ENCODE peak calls at places on chromosome 22, in ten cellular contexts. One of them, this sample, is unnamed.
A peak's percentile ranks its signal among the peaks of the same experiment; 100 is the strongest.

GRCh38 chr22:17842386-17842785 is 68.1 kb upstream of the BID start:
- DNase-seq in GM12891: peak; percentile 66
- DNase-seq in K562: no peak
- DNase-seq in stomach: peak; percentile 49
- DNase-seq in prostate gland: no peak
- DNase-seq in transverse colon: peak; percentile 62
- DNase-seq in breast epithelium: no peak
- DNase-seq in HepG2: no peak
- DNase-seq in esophagus muscularis mucosa: no peak
- DNase-seq in upper lobe of left lung: no peak
- DNase-seq in this sample: no peak

GRCh38 chr22:17120281-17120680 is 879 bp downstream of the TMEM121B start:
- DNase-seq in upper lobe of left lung: peak; percentile 54
- DNase-seq in esophagus muscularis mucosa: no peak
- DNase-seq in K562: peak; percentile 74
- DNase-seq in stomach: peak; percentile 51
- DNase-seq in GM12891: peak; percentile 54
- DNase-seq in breast epithelium: peak; percentile 59
- DNase-seq in prostate gland: peak; percentile 55
- DNase-seq in HepG2: no peak
- DNase-seq in transverse colon: peak; percentile 34
- DNase-seq in this sample: no peak

GRCh38 chr22:41565403-41566054 is 4.7 kb downstream of the CSDC2 start:
- DNase-seq in HepG2: peak; percentile 55
- DNase-seq in stomach: no peak
- DNase-seq in transverse colon: peak; percentile 27
- DNase-seq in upper lobe of left lung: peak; percentile 30
- DNase-seq in K562: peak; percentile 87
- DNase-seq in GM12891: no peak
- DNase-seq in esophagus muscularis mucosa: no peak
- DNase-seq in prostate gland: no peak
- DNase-seq in breast epithelium: no peak
- DNase-seq in this sample: no peak

GRCh38 chr22:20093437-20093836 is 13.4 kb downstream of the DGCR8 start:
- DNase-seq in esophagus muscularis mucosa: no peak
- DNase-seq in transverse colon: no peak
- DNase-seq in GM12891: no peak
- DNase-seq in prostate gland: peak; percentile 70
- DNase-seq in HepG2: no peak
- DNase-seq in stomach: peak; percentile 89
- DNase-seq in K562: no peak
- DNase-seq in upper lobe of left lung: no peak
- DNase-seq in breast epithelium: no peak
- DNase-seq in this sample: no peak

GRCh38 chr22:32206774-32207758 is 2.2 kb upstream of the RFPL2 start:
- DNase-seq in transverse colon: peak; percentile 46
- DNase-seq in upper lobe of left lung: peak; percentile 51
- DNase-seq in stomach: peak; percentile 51
- DNase-seq in K562: peak; percentile 43
- DNase-seq in GM12891: no peak
- DNase-seq in prostate gland: peak; percentile 60
- DNase-seq in esophagus muscularis mucosa: peak; percentile 79
- DNase-seq in breast epithelium: no peak
- DNase-seq in HepG2: peak; percentile 41
- DNase-seq in this sample: peak; percentile 27

GRCh38 chr22:16810188-16810802 is 14.9 kb downstream of the XKR3 start:
- DNase-seq in K562: no peak
- DNase-seq in stomach: no peak
- DNase-seq in breast epithelium: no peak
- DNase-seq in GM12891: no peak
- DNase-seq in esophagus muscularis mucosa: no peak
- DNase-seq in upper lobe of left lung: no peak
- DNase-seq in transverse colon: no peak
- DNase-seq in HepG2: no peak
- DNase-seq in prostate gland: no peak
- DNase-seq in this sample: no peak

GRCh38 chr22:20980938-20981722 is 967 bp upstream of the LZTR1 start:
- DNase-seq in transverse colon: no peak
- DNase-seq in GM12891: no peak
- DNase-seq in HepG2: no peak
- DNase-seq in esophagus muscularis mucosa: no peak
- DNase-seq in K562: no peak
- DNase-seq in upper lobe of left lung: no peak
- DNase-seq in breast epithelium: no peak
- DNase-seq in prostate gland: no peak
- DNase-seq in stomach: no peak
- DNase-seq in this sample: no peak

GRCh38 chr22:33504941-33505647 is 415.2 kb downstream of the LARGE1 start:
- DNase-seq in GM12891: no peak
- DNase-seq in transverse colon: no peak
- DNase-seq in upper lobe of left lung: no peak
- DNase-seq in stomach: no peak
- DNase-seq in breast epithelium: no peak
- DNase-seq in esophagus muscularis mucosa: no peak
- DNase-seq in prostate gland: no peak
- DNase-seq in HepG2: no peak
- DNase-seq in K562: no peak
- DNase-seq in this sample: no peak

GRCh38 chr22:29580200-29580810 is 608 bp downstream of the NIPSNAP1 start:
- DNase-seq in esophagus muscularis mucosa: no peak
- DNase-seq in transverse colon: peak; percentile 33
- DNase-seq in stomach: no peak
- DNase-seq in prostate gland: no peak
- DNase-seq in K562: no peak
- DNase-seq in upper lobe of left lung: no peak
- DNase-seq in breast epithelium: no peak
- DNase-seq in GM12891: peak; percentile 30
- DNase-seq in HepG2: peak; percentile 92
- DNase-seq in this sample: no peak

GRCh38 chr22:46750861-46751260 is 11.6 kb upstream of the TBC1D22A start:
- DNase-seq in transverse colon: peak; percentile 80
- DNase-seq in stomach: peak; percentile 62
- DNase-seq in HepG2: no peak
- DNase-seq in K562: no peak
- DNase-seq in prostate gland: no peak
- DNase-seq in GM12891: no peak
- DNase-seq in breast epithelium: no peak
- DNase-seq in upper lobe of left lung: no peak
- DNase-seq in esophagus muscularis mucosa: no peak
- DNase-seq in this sample: no peak

GRCh38 chr22:21940521-21940920 is 12.1 kb downstream of the PPM1F start:
- DNase-seq in upper lobe of left lung: peak; percentile 67
- DNase-seq in stomach: no peak
- DNase-seq in breast epithelium: no peak
- DNase-seq in GM12891: no peak
- DNase-seq in HepG2: no peak
- DNase-seq in K562: no peak
- DNase-seq in prostate gland: no peak
- DNase-seq in transverse colon: no peak
- DNase-seq in esophagus muscularis mucosa: no peak
- DNase-seq in this sample: no peak

GRCh38 chr22:43826142-43827093 is 14.3 kb upstream of the EFCAB6 start:
- DNase-seq in prostate gland: no peak
- DNase-seq in K562: no peak
- DNase-seq in transverse colon: no peak
- DNase-seq in upper lobe of left lung: no peak
- DNase-seq in GM12891: peak; percentile 18
- DNase-seq in breast epithelium: no peak
- DNase-seq in esophagus muscularis mucosa: no peak
- DNase-seq in HepG2: no peak
- DNase-seq in stomach: peak; percentile 41
- DNase-seq in this sample: no peak

GRCh38 chr22:27110985-27111451 is 453.6 kb downstream of the MIAT start:
- DNase-seq in HepG2: peak; percentile 49
- DNase-seq in GM12891: no peak
- DNase-seq in prostate gland: no peak
- DNase-seq in upper lobe of left lung: no peak
- DNase-seq in esophagus muscularis mucosa: no peak
- DNase-seq in transverse colon: no peak
- DNase-seq in stomach: no peak
- DNase-seq in K562: no peak
- DNase-seq in breast epithelium: no peak
- DNase-seq in this sample: no peak

GRCh38 chr22:48651981-48652538 is 1175.6 kb downstream of the BRD1 start:
- DNase-seq in prostate gland: no peak
- DNase-seq in K562: no peak
- DNase-seq in HepG2: no peak
- DNase-seq in transverse colon: no peak
- DNase-seq in GM12891: no peak
- DNase-seq in esophagus muscularis mucosa: no peak
- DNase-seq in stomach: no peak
- DNase-seq in breast epithelium: no peak
- DNase-seq in upper lobe of left lung: no peak
- DNase-seq in this sample: no peak

GRCh38 chr22:30635273-30636225 is at the start of gene SLC35E4:
- DNase-seq in GM12891: peak; percentile 93
- DNase-seq in breast epithelium: peak; percentile 94
- DNase-seq in HepG2: peak; percentile 13
- DNase-seq in prostate gland: peak; percentile 93
- DNase-seq in transverse colon: peak; percentile 98
- DNase-seq in stomach: peak; percentile 97
- DNase-seq in upper lobe of left lung: peak; percentile 94
- DNase-seq in esophagus muscularis mucosa: peak; percentile 97
- DNase-seq in K562: peak; percentile 86
- DNase-seq in this sample: no peak
- TF ChIP-seq POLR2AphosphoS5 in GM12891: no peak
- TF ChIP-seq POLR2AphosphoS5 in breast epithelium: no peak
- TF ChIP-seq POLR2AphosphoS5 in HepG2: no peak
- TF ChIP-seq POLR2AphosphoS5 in prostate gland: peak; percentile 41
- TF ChIP-seq POLR2AphosphoS5 in transverse colon: peak; percentile 86
- TF ChIP-seq POLR2AphosphoS5 in stomach: peak; percentile 86
- TF ChIP-seq POLR2AphosphoS5 in upper lobe of left lung: peak; percentile 64
- TF ChIP-seq POLR2AphosphoS5 in esophagus muscularis mucosa: peak; percentile 87
- TF ChIP-seq POLR2AphosphoS5 in K562: no peak
- TF ChIP-seq POLR2AphosphoS5 in this sample: no peak

DNA sequence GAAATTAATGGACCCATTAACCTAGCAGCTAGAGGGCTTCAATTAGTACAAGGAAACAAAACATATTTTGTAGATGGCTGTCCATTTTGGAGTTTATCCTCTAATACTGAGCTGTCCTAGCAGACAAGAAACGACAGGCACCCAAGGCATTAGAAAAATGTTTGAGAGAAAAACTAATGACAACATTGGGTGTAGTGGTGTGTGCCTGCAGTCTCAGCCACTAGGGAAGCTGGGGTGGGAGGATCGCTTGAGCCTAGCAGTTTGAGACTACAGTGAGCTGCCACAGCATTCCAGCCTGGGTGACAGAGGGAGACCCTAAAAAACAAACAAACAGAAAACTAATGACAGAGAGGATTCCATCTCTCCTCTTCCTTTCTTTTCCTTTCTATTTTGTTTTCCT is 1.5 kb downstream of the A4GALT start:
- DNase-seq in stomach: no peak
- DNase-seq in upper lobe of left lung: no peak
- DNase-seq in transverse colon: no peak
- DNase-seq in K562: no peak
- DNase-seq in breast epithelium: no peak
- DNase-seq in prostate gland: no peak
- DNase-seq in GM12891: no peak
- DNase-seq in HepG2: no peak
- DNase-seq in esophagus muscularis mucosa: no peak
- DNase-seq in this sample: no peak
- TF ChIP-seq POLR2AphosphoS5 in stomach: no peak
- TF ChIP-seq POLR2AphosphoS5 in upper lobe of left lung: no peak
- TF ChIP-seq POLR2AphosphoS5 in transverse colon: no peak
- TF ChIP-seq POLR2AphosphoS5 in K562: no peak
- TF ChIP-seq POLR2AphosphoS5 in breast epithelium: no peak
- TF ChIP-seq POLR2AphosphoS5 in prostate gland: peak; percentile 45
- TF ChIP-seq POLR2AphosphoS5 in GM12891: no peak
- TF ChIP-seq POLR2AphosphoS5 in HepG2: no peak
- TF ChIP-seq POLR2AphosphoS5 in esophagus muscularis mucosa: peak; percentile 86
- TF ChIP-seq POLR2AphosphoS5 in this sample: no peak

GRCh38 chr22:38313384-38313955 is 3.8 kb downstream of the CSNK1E start:
- DNase-seq in HepG2: no peak
- DNase-seq in breast epithelium: no peak
- DNase-seq in transverse colon: peak; percentile 75
- DNase-seq in prostate gland: no peak
- DNase-seq in upper lobe of left lung: no peak
- DNase-seq in esophagus muscularis mucosa: no peak
- DNase-seq in GM12891: no peak
- DNase-seq in stomach: peak; percentile 50
- DNase-seq in K562: no peak
- DNase-seq in this sample: peak; percentile 68
- TF ChIP-seq POLR2AphosphoS5 in HepG2: no peak
- TF ChIP-seq POLR2AphosphoS5 in breast epithelium: no peak
- TF ChIP-seq POLR2AphosphoS5 in transverse colon: no peak
- TF ChIP-seq POLR2AphosphoS5 in prostate gland: no peak
- TF ChIP-seq POLR2AphosphoS5 in upper lobe of left lung: peak; percentile 30
- TF ChIP-seq POLR2AphosphoS5 in esophagus muscularis mucosa: peak; percentile 59
- TF ChIP-seq POLR2AphosphoS5 in GM12891: no peak
- TF ChIP-seq POLR2AphosphoS5 in stomach: peak; percentile 35
- TF ChIP-seq POLR2AphosphoS5 in K562: no peak
- TF ChIP-seq POLR2AphosphoS5 in this sample: no peak

GRCh38 chr22:28143206-28143605 is 224.2 kb upstream of the PITPNB start:
- DNase-seq in prostate gland: no peak
- DNase-seq in upper lobe of left lung: no peak
- DNase-seq in transverse colon: no peak
- DNase-seq in esophagus muscularis mucosa: no peak
- DNase-seq in stomach: no peak
- DNase-seq in breast epithelium: no peak
- DNase-seq in HepG2: no peak
- DNase-seq in K562: no peak
- DNase-seq in GM12891: no peak
- DNase-seq in this sample: no peak

GRCh38 chr22:28141614-28142013 is 222.6 kb upstream of the PITPNB start:
- DNase-seq in esophagus muscularis mucosa: no peak
- DNase-seq in upper lobe of left lung: no peak
- DNase-seq in stomach: no peak
- DNase-seq in K562: no peak
- DNase-seq in breast epithelium: no peak
- DNase-seq in transverse colon: no peak
- DNase-seq in GM12891: no peak
- DNase-seq in prostate gland: no peak
- DNase-seq in HepG2: no peak
- DNase-seq in this sample: no peak

GRCh38 chr22:28143961-28144745 is 225.1 kb upstream of the PITPNB start:
- DNase-seq in upper lobe of left lung: no peak
- DNase-seq in HepG2: no peak
- DNase-seq in GM12891: no peak
- DNase-seq in breast epithelium: no peak
- DNase-seq in transverse colon: no peak
- DNase-seq in K562: no peak
- DNase-seq in prostate gland: no peak
- DNase-seq in stomach: no peak
- DNase-seq in esophagus muscularis mucosa: no peak
- DNase-seq in this sample: no peak

GRCh38 chr22:28139993-28140392 is 220.9 kb upstream of the PITPNB start:
- DNase-seq in HepG2: no peak
- DNase-seq in prostate gland: no peak
- DNase-seq in transverse colon: no peak
- DNase-seq in K562: no peak
- DNase-seq in stomach: no peak
- DNase-seq in upper lobe of left lung: no peak
- DNase-seq in GM12891: no peak
- DNase-seq in breast epithelium: no peak
- DNase-seq in esophagus muscularis mucosa: no peak
- DNase-seq in this sample: no peak

DNA sequence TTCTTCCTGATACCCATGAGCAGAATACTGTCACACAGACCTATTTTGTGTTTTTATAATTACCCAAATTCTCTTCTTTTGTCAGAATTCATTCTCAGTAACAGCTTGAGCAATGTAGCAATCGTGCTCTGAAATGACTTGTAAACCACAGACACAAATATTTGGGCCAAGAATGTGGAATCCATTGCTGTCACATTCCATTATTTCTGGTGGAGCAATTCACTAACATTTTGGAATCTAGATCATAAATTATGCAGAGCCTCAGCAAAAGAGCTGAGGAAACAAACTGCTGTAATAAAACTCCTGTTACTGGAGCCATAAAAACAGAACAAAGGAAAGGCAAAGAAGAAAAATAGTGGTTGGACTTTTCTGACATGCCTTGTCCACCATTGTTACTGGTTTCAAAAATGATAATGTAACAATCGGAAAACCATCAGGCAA is 223.3 kb upstream of the PITPNB start:
- DNase-seq in prostate gland: peak; percentile 12
- DNase-seq in K562: no peak
- DNase-seq in transverse colon: no peak
- DNase-seq in stomach: no peak
- DNase-seq in HepG2: peak; percentile 5
- DNase-seq in breast epithelium: no peak
- DNase-seq in GM12891: no peak
- DNase-seq in upper lobe of left lung: no peak
- DNase-seq in esophagus muscularis mucosa: no peak
- DNase-seq in this sample: no peak
- TF ChIP-seq POLR2AphosphoS5 in prostate gland: peak; percentile 65
- TF ChIP-seq POLR2AphosphoS5 in K562: no peak
- TF ChIP-seq POLR2AphosphoS5 in transverse colon: peak; percentile 38
- TF ChIP-seq POLR2AphosphoS5 in stomach: no peak
- TF ChIP-seq POLR2AphosphoS5 in HepG2: no peak
- TF ChIP-seq POLR2AphosphoS5 in breast epithelium: peak; percentile 88
- TF ChIP-seq POLR2AphosphoS5 in GM12891: no peak
- TF ChIP-seq POLR2AphosphoS5 in upper lobe of left lung: no peak
- TF ChIP-seq POLR2AphosphoS5 in esophagus muscularis mucosa: peak; percentile 60
- TF ChIP-seq POLR2AphosphoS5 in this sample: no peak

This sample was measured in Panc1.